ENCODE peak calls at places on chromosomes 4 and X, in nine cellular contexts. One of them, this sample, is unnamed.

GRCh38 chr4:76781698-76782595 is 116.0 kb downstream of the SOWAHB start:
- DNase-seq in astrocyte: peak; percentile 99
- DNase-seq in lower lobe of right lung: no peak
- DNase-seq in GM03348: peak; percentile 82
- DNase-seq in GM04504: peak; percentile 98
- DNase-seq in NCI-H1105: no peak
- DNase-seq in WTC11: no peak
- DNase-seq in NCI-H1092: no peak
- DNase-seq in right atrium auricular region: no peak
- DNase-seq in this sample: no peak

GRCh38 chr4:138996090-138996489 is 19.5 kb upstream of the NOCT start:
- DNase-seq in right atrium auricular region: no peak
- DNase-seq in NCI-H1092: no peak
- DNase-seq in GM03348: peak; percentile 40
- DNase-seq in lower lobe of right lung: no peak
- DNase-seq in WTC11: no peak
- DNase-seq in GM04504: no peak
- DNase-seq in astrocyte: no peak
- DNase-seq in NCI-H1105: no peak
- DNase-seq in this sample: no peak

GRCh38 chr4:42865572-42866189 is 26.8 kb upstream of the GRXCR1 start:
- DNase-seq in WTC11: peak; percentile 55
- DNase-seq in astrocyte: peak; percentile 21
- DNase-seq in right atrium auricular region: peak; percentile 65
- DNase-seq in GM03348: peak; percentile 53
- DNase-seq in NCI-H1105: no peak
- DNase-seq in NCI-H1092: peak; percentile 48
- DNase-seq in lower lobe of right lung: no peak
- DNase-seq in GM04504: peak; percentile 14
- DNase-seq in this sample: peak; percentile 82

GRCh38 chr4:102501635-102502382 is 650 bp downstream of the NFKB1 start:
- DNase-seq in right atrium auricular region: peak; percentile 81
- DNase-seq in GM03348: peak; percentile 84
- DNase-seq in WTC11: no peak
- DNase-seq in NCI-H1105: peak; percentile 33
- DNase-seq in NCI-H1092: peak; percentile 77
- DNase-seq in lower lobe of right lung: peak; percentile 93
- DNase-seq in GM04504: peak; percentile 71
- DNase-seq in astrocyte: peak; percentile 78
- DNase-seq in this sample: peak; percentile 59

GRCh38 chr4:52588771-52589591 is 70.1 kb downstream of the USP46 start:
- DNase-seq in NCI-H1105: no peak
- DNase-seq in NCI-H1092: no peak
- DNase-seq in lower lobe of right lung: no peak
- DNase-seq in astrocyte: peak; percentile 96
- DNase-seq in GM04504: no peak
- DNase-seq in WTC11: no peak
- DNase-seq in GM03348: peak; percentile 48
- DNase-seq in right atrium auricular region: no peak
- DNase-seq in this sample: no peak

GRCh38 chrX:136047969-136048368 is 62.7 kb downstream of the SLC9A6 start:
- DNase-seq in NCI-H1105: no peak
- DNase-seq in astrocyte: peak; percentile 36
- DNase-seq in WTC11: no peak
- DNase-seq in GM03348: peak; percentile 38
- DNase-seq in lower lobe of right lung: no peak
- DNase-seq in right atrium auricular region: no peak
- DNase-seq in NCI-H1092: no peak
- DNase-seq in GM04504: no peak
- DNase-seq in this sample: no peak

GRCh38 chr4:75561789-75562188 is 5.9 kb downstream of the ODAPH start:
- DNase-seq in NCI-H1092: no peak
- DNase-seq in astrocyte: peak; percentile 52
- DNase-seq in GM03348: no peak
- DNase-seq in GM04504: no peak
- DNase-seq in WTC11: no peak
- DNase-seq in right atrium auricular region: no peak
- DNase-seq in NCI-H1105: no peak
- DNase-seq in lower lobe of right lung: no peak
- DNase-seq in this sample: no peak

GRCh38 chr4:118776166-118776954 is 59.6 kb downstream of the SEC24D start:
- DNase-seq in NCI-H1105: no peak
- DNase-seq in WTC11: no peak
- DNase-seq in GM04504: no peak
- DNase-seq in lower lobe of right lung: no peak
- DNase-seq in right atrium auricular region: no peak
- DNase-seq in astrocyte: peak; percentile 78
- DNase-seq in GM03348: no peak
- DNase-seq in NCI-H1092: no peak
- DNase-seq in this sample: no peak

GRCh38 chrX:71367396-71367795 is 1.2 kb downstream of the TAF1 start:
- DNase-seq in NCI-H1105: no peak
- DNase-seq in WTC11: no peak
- DNase-seq in right atrium auricular region: no peak
- DNase-seq in GM04504: no peak
- DNase-seq in GM03348: no peak
- DNase-seq in astrocyte: no peak
- DNase-seq in NCI-H1092: no peak
- DNase-seq in lower lobe of right lung: no peak
- DNase-seq in this sample: no peak

GRCh38 chr4:175376287-175376977 is 435.6 kb downstream of the GPM6A start:
- DNase-seq in lower lobe of right lung: no peak
- DNase-seq in GM04504: no peak
- DNase-seq in GM03348: no peak
- DNase-seq in astrocyte: no peak
- DNase-seq in NCI-H1105: no peak
- DNase-seq in right atrium auricular region: no peak
- DNase-seq in NCI-H1092: no peak
- DNase-seq in WTC11: no peak
- DNase-seq in this sample: no peak

GRCh38 chr4:6722891-6723290 is 6.9 kb downstream of the BLOC1S4 start:
- DNase-seq in GM04504: no peak
- DNase-seq in NCI-H1092: no peak
- DNase-seq in NCI-H1105: no peak
- DNase-seq in GM03348: no peak
- DNase-seq in right atrium auricular region: no peak
- DNase-seq in lower lobe of right lung: no peak
- DNase-seq in astrocyte: no peak
- DNase-seq in WTC11: no peak
- DNase-seq in this sample: no peak